ENCODE peak calls at places on chromosome 1, in nine cellular contexts. U is neural progenitor cell; X is HTR-8/SVneo; A is NCI-H69; S is activated CD4-positive, alpha-beta memory T cell treated with anti-CD3 and anti-CD28 coated beads, Interleukin-2, amount 10 ng/mL, durations not matched to agents 7 days and 5 days; D is Ammon's horn; L is psoas muscle; G is stimulated activated CD4-positive, alpha-beta T cell treated with anti-CD3 and anti-CD28 coated beads, TNF-alpha, amount 100 ng/mL, for 4 hours; K is ELF-1. F is an unnamed sample.

GRCh38 chr1:89812992-89813391 is 7.8 kb upstream of the LRRC8D start:
- DNase-seq in A (no peak), G (no peak), S (no peak), U (no peak), L (no peak), X (no peak), K (peak), D (no peak), F (no peak)

GRCh38 chr1:197965132-197965707 is 48.0 kb downstream of the LHX9 start:
- DNase-seq in A (no peak), G (no peak), X (no peak), K (no peak), U (no peak), L (no peak), S (no peak), D (no peak), F (no peak)

GRCh38 chr1:148379170-148379500 is 104.0 kb downstream of the PPIAL4G start:
- DNase-seq in D (no peak), K (peak), U (no peak), L (no peak), A (no peak), G (no peak), S (no peak), X (no peak), F (no peak)

GRCh38 chr1:18230840-18231239 is 123.2 kb downstream of the IGSF21 start:
- DNase-seq in D (peak), L (no peak), G (no peak), A (peak), S (no peak), K (no peak), X (no peak), U (no peak), F (peak)

GRCh38 chr1:15068997-15069396 is 84.5 kb upstream of the TMEM51 start:
- DNase-seq in S (no peak), X (no peak), A (no peak), L (no peak), U (no peak), G (no peak), K (no peak), D (no peak), F (no peak)

GRCh38 chr1:37471345-37472231 is 2.8 kb upstream of the ZC3H12A start:
- DNase-seq in D (peak), G (no peak), X (peak), K (peak), S (no peak), L (peak), U (peak), A (peak), F (peak)

GRCh38 chr1:52751589-52752306 is 25.5 kb downstream of the ZYG11B start:
- DNase-seq in K (no peak), A (no peak), L (no peak), D (no peak), X (no peak), S (no peak), G (no peak), U (no peak), F (no peak)

GRCh38 chr1:118947003-118947765 is 41.0 kb downstream of the TBX15 start:
- DNase-seq in X (no peak), D (no peak), U (no peak), A (no peak), L (peak), S (no peak), K (no peak), G (no peak), F (no peak)

GRCh38 chr1:193060938-193061337 is 1.5 kb downstream of the RO60 start:
- DNase-seq in K (no peak), A (peak), X (no peak), S (no peak), D (peak), U (no peak), L (no peak), G (no peak), F (no peak)

GRCh38 chr1:15196807-15197530 is 43.4 kb downstream of the TMEM51 start:
- DNase-seq in L (no peak), K (peak), U (peak), A (peak), S (no peak), X (no peak), D (no peak), G (no peak), F (peak)

GRCh38 chr1:112849425-112849966 is 106.5 kb downstream of the SLC16A1 start:
- DNase-seq in L (no peak), A (peak), K (peak), X (peak), U (peak), S (no peak), D (peak), G (no peak), F (peak)

GRCh38 chr1:15370781-15371467 is 38.8 kb upstream of the EFHD2 start:
- DNase-seq in K (no peak), X (no peak), A (no peak), L (peak), S (no peak), G (no peak), D (peak), U (no peak), F (no peak)